ENCODE peak calls at places on chromosomes 7 and 10, in five cellular contexts. One of them, this sample, is unnamed.

GRCh38 chr7:1054438-1055083 is 10.2 kb downstream of the GPR146 start:
- DNase-seq in stimulated activated CD4-positive, alpha-beta T cell treated with anti-CD3 and anti-CD28 coated beads, Interleukin-4, amount 100 ng/mL, for 4 hours: no peak
- DNase-seq in effector CD4-positive, alpha-beta T cell: no peak
- DNase-seq in activated T-helper 1 cell treated with anti-CD3 and anti-CD28 coated beads, Interleukin-2, amount 50 U/mL, for 16 hours: no peak
- DNase-seq in choroid plexus epithelial cell: peak
- DNase-seq in this sample: no peak

GRCh38 chr10:118752401-118752800 is 2.4 kb downstream of the CACUL1 start:
- DNase-seq in stimulated activated CD4-positive, alpha-beta T cell treated with anti-CD3 and anti-CD28 coated beads, Interleukin-4, amount 100 ng/mL, for 4 hours: no peak
- DNase-seq in effector CD4-positive, alpha-beta T cell: no peak
- DNase-seq in activated T-helper 1 cell treated with anti-CD3 and anti-CD28 coated beads, Interleukin-2, amount 50 U/mL, for 16 hours: no peak
- DNase-seq in choroid plexus epithelial cell: no peak
- DNase-seq in this sample: no peak

GRCh38 chr10:128098631-128099030 is 27.6 kb downstream of the MKI67 start:
- DNase-seq in stimulated activated CD4-positive, alpha-beta T cell treated with anti-CD3 and anti-CD28 coated beads, Interleukin-4, amount 100 ng/mL, for 4 hours: no peak
- DNase-seq in effector CD4-positive, alpha-beta T cell: no peak
- DNase-seq in activated T-helper 1 cell treated with anti-CD3 and anti-CD28 coated beads, Interleukin-2, amount 50 U/mL, for 16 hours: no peak
- DNase-seq in choroid plexus epithelial cell: no peak
- DNase-seq in this sample: no peak

GRCh38 chr10:87691515-87692070 is 31.9 kb downstream of the PAPSS2 start:
- DNase-seq in stimulated activated CD4-positive, alpha-beta T cell treated with anti-CD3 and anti-CD28 coated beads, Interleukin-4, amount 100 ng/mL, for 4 hours: no peak
- DNase-seq in effector CD4-positive, alpha-beta T cell: no peak
- DNase-seq in activated T-helper 1 cell treated with anti-CD3 and anti-CD28 coated beads, Interleukin-2, amount 50 U/mL, for 16 hours: no peak
- DNase-seq in choroid plexus epithelial cell: no peak
- DNase-seq in this sample: no peak

GRCh38 chr10:118002581-118002980 is 44.2 kb downstream of the RAB11FIP2 start:
- DNase-seq in stimulated activated CD4-positive, alpha-beta T cell treated with anti-CD3 and anti-CD28 coated beads, Interleukin-4, amount 100 ng/mL, for 4 hours: no peak
- DNase-seq in effector CD4-positive, alpha-beta T cell: no peak
- DNase-seq in activated T-helper 1 cell treated with anti-CD3 and anti-CD28 coated beads, Interleukin-2, amount 50 U/mL, for 16 hours: no peak
- DNase-seq in choroid plexus epithelial cell: peak
- DNase-seq in this sample: no peak

GRCh38 chr10:4280481-4281206 is 495.6 kb upstream of the KLF6 start:
- DNase-seq in stimulated activated CD4-positive, alpha-beta T cell treated with anti-CD3 and anti-CD28 coated beads, Interleukin-4, amount 100 ng/mL, for 4 hours: no peak
- DNase-seq in effector CD4-positive, alpha-beta T cell: no peak
- DNase-seq in activated T-helper 1 cell treated with anti-CD3 and anti-CD28 coated beads, Interleukin-2, amount 50 U/mL, for 16 hours: no peak
- DNase-seq in choroid plexus epithelial cell: peak
- DNase-seq in this sample: no peak

GRCh38 chr10:120110196-120110595 is 217.7 kb downstream of the SEC23IP start:
- DNase-seq in stimulated activated CD4-positive, alpha-beta T cell treated with anti-CD3 and anti-CD28 coated beads, Interleukin-4, amount 100 ng/mL, for 4 hours: no peak
- DNase-seq in effector CD4-positive, alpha-beta T cell: no peak
- DNase-seq in activated T-helper 1 cell treated with anti-CD3 and anti-CD28 coated beads, Interleukin-2, amount 50 U/mL, for 16 hours: no peak
- DNase-seq in choroid plexus epithelial cell: no peak
- DNase-seq in this sample: no peak

GRCh38 chr7:43502941-43503340 is 80.0 kb upstream of the STK17A start:
- DNase-seq in stimulated activated CD4-positive, alpha-beta T cell treated with anti-CD3 and anti-CD28 coated beads, Interleukin-4, amount 100 ng/mL, for 4 hours: no peak
- DNase-seq in effector CD4-positive, alpha-beta T cell: no peak
- DNase-seq in activated T-helper 1 cell treated with anti-CD3 and anti-CD28 coated beads, Interleukin-2, amount 50 U/mL, for 16 hours: no peak
- DNase-seq in choroid plexus epithelial cell: no peak
- DNase-seq in this sample: no peak

GRCh38 chr10:122986340-122986739 is 6.1 kb downstream of the PSTK start:
- DNase-seq in stimulated activated CD4-positive, alpha-beta T cell treated with anti-CD3 and anti-CD28 coated beads, Interleukin-4, amount 100 ng/mL, for 4 hours: no peak
- DNase-seq in effector CD4-positive, alpha-beta T cell: no peak
- DNase-seq in activated T-helper 1 cell treated with anti-CD3 and anti-CD28 coated beads, Interleukin-2, amount 50 U/mL, for 16 hours: no peak
- DNase-seq in choroid plexus epithelial cell: no peak
- DNase-seq in this sample: no peak

GRCh38 chr10:5711637-5712036 is 27.0 kb downstream of the TASOR2 start:
- DNase-seq in stimulated activated CD4-positive, alpha-beta T cell treated with anti-CD3 and anti-CD28 coated beads, Interleukin-4, amount 100 ng/mL, for 4 hours: no peak
- DNase-seq in effector CD4-positive, alpha-beta T cell: no peak
- DNase-seq in activated T-helper 1 cell treated with anti-CD3 and anti-CD28 coated beads, Interleukin-2, amount 50 U/mL, for 16 hours: no peak
- DNase-seq in choroid plexus epithelial cell: no peak
- DNase-seq in this sample: no peak

GRCh38 chr7:7201583-7202374 is 19.4 kb downstream of the C1GALT1 start:
- DNase-seq in stimulated activated CD4-positive, alpha-beta T cell treated with anti-CD3 and anti-CD28 coated beads, Interleukin-4, amount 100 ng/mL, for 4 hours: peak
- DNase-seq in effector CD4-positive, alpha-beta T cell: peak
- DNase-seq in activated T-helper 1 cell treated with anti-CD3 and anti-CD28 coated beads, Interleukin-2, amount 50 U/mL, for 16 hours: no peak
- DNase-seq in choroid plexus epithelial cell: no peak
- DNase-seq in this sample: peak

GRCh38 chr7:30635798-30636197 is 41.1 kb downstream of the GARS1 start:
- DNase-seq in stimulated activated CD4-positive, alpha-beta T cell treated with anti-CD3 and anti-CD28 coated beads, Interleukin-4, amount 100 ng/mL, for 4 hours: no peak
- DNase-seq in effector CD4-positive, alpha-beta T cell: no peak
- DNase-seq in activated T-helper 1 cell treated with anti-CD3 and anti-CD28 coated beads, Interleukin-2, amount 50 U/mL, for 16 hours: no peak
- DNase-seq in choroid plexus epithelial cell: no peak
- DNase-seq in this sample: no peak

GRCh38 chr7:295155-296154 is 5.5 kb downstream of the FOXL3 start:
- DNase-seq in stimulated activated CD4-positive, alpha-beta T cell treated with anti-CD3 and anti-CD28 coated beads, Interleukin-4, amount 100 ng/mL, for 4 hours: no peak
- DNase-seq in effector CD4-positive, alpha-beta T cell: no peak
- DNase-seq in activated T-helper 1 cell treated with anti-CD3 and anti-CD28 coated beads, Interleukin-2, amount 50 U/mL, for 16 hours: no peak
- DNase-seq in choroid plexus epithelial cell: no peak
- DNase-seq in this sample: no peak

GRCh38 chr10:5508786-5509185 is 9.4 kb upstream of the CALML5 start:
- DNase-seq in stimulated activated CD4-positive, alpha-beta T cell treated with anti-CD3 and anti-CD28 coated beads, Interleukin-4, amount 100 ng/mL, for 4 hours: no peak
- DNase-seq in effector CD4-positive, alpha-beta T cell: no peak
- DNase-seq in activated T-helper 1 cell treated with anti-CD3 and anti-CD28 coated beads, Interleukin-2, amount 50 U/mL, for 16 hours: no peak
- DNase-seq in choroid plexus epithelial cell: no peak
- DNase-seq in this sample: no peak

This sample was measured in GM12892.